ENCODE peak calls at places on chromosomes 6 and 20, in six cellular contexts. P is T-helper 17 cell; T is stimulated activated CD8-positive, alpha-beta memory T cell treated with anti-CD3 and anti-CD28 coated beads, Interleukin-12 subunit alpha, Interleukin-12 subunit beta, amount 100 ng/mL, for 1 hour; J is left ventricle myocardium inferior; N is GM19239; K is NCI-H1417. R is an unnamed sample.

GRCh38 chr6:88492824-88493223 is 326.7 kb upstream of the CNR1 start:
- DNase-seq in P (no peak), T (no peak), J (no peak), N (no peak), K (no peak), R (no peak)

GRCh38 chr6:13892007-13892640 is 32.6 kb upstream of the RNF182 start:
- DNase-seq in P (no peak), T (no peak), J (no peak), N (no peak), K (no peak), R (no peak)

GRCh38 chr20:57647006-57647932 is 27.0 kb upstream of the ZBP1 start:
- DNase-seq in P (no peak), T (no peak), J (no peak), N (no peak), K (no peak), R (no peak)

GRCh38 chr20:38748863-38749153 is 548 bp downstream of the ACTR5 start:
- DNase-seq in P (no peak), T (peak; percentile 18), J (no peak), N (no peak), K (no peak), R (peak; percentile 43)

GRCh38 chr6:11586574-11586973 is 49.0 kb downstream of the TMEM170B start:
- DNase-seq in P (no peak), T (no peak), J (no peak), N (no peak), K (no peak), R (no peak)

GRCh38 chr20:19909696-19910095 is 107.5 kb upstream of the NAA20 start:
- DNase-seq in P (no peak), T (no peak), J (peak; percentile 84), N (no peak), K (no peak), R (no peak)

GRCh38 chr6:32056254-32056653 is 18.0 kb downstream of the CYP21A2 start:
- DNase-seq in P (no peak), T (no peak), J (no peak), N (no peak), K (no peak), R (no peak)

GRCh38 chr6:87702589-87702945 is 534 bp upstream of the AKIRIN2 start:
- DNase-seq in P (no peak), T (no peak), J (no peak), N (no peak), K (no peak), R (no peak)

GRCh38 chr20:295804-296203 is 1.6 kb upstream of the ZCCHC3 start:
- DNase-seq in P (no peak), T (no peak), J (no peak), N (no peak), K (no peak), R (no peak)

GRCh38 chr6:25297823-25298507 is 18.8 kb downstream of the CARMIL1 start:
- DNase-seq in P (no peak), T (no peak), J (no peak), N (no peak), K (no peak), R (no peak)

GRCh38 chr6:3568396-3569082 is 111.7 kb upstream of the SLC22A23 start:
- DNase-seq in P (no peak), T (no peak), J (no peak), N (no peak), K (peak; percentile 77), R (no peak)

GRCh38 chr6:157518399-157519250 is 137.6 kb downstream of the ZDHHC14 start:
- DNase-seq in P (no peak), T (no peak), J (no peak), N (no peak), K (no peak), R (no peak)

GRCh38 chr6:125789576-125790402 is 971 bp upstream of the NCOA7 start:
- DNase-seq in P (peak; percentile 8), T (no peak), J (peak; percentile 48), N (no peak), K (peak; percentile 91), R (no peak)

GRCh38 chr6:151387581-151387980 is 3.8 kb downstream of the ZBTB2 start:
- DNase-seq in P (no peak), T (no peak), J (no peak), N (no peak), K (no peak), R (no peak)

GRCh38 chr20:60271597-60271996 is 313.4 kb downstream of the CDH26 start:
- DNase-seq in P (no peak), T (no peak), J (no peak), N (no peak), K (peak; percentile 14), R (no peak)

GRCh38 chr6:112223070-112223861 is 31.1 kb downstream of the LAMA4 start:
- DNase-seq in P (no peak), T (no peak), J (no peak), N (no peak), K (no peak), R (no peak)

GRCh38 chr6:14799928-14800327 is 445.9 kb upstream of the JARID2 start:
- DNase-seq in P (no peak), T (no peak), J (peak; percentile 71), N (no peak), K (peak; percentile 41), R (peak; percentile 29)

GRCh38 chr20:39066464-39066863 is 104.3 kb downstream of the DHX35 start:
- DNase-seq in P (no peak), T (no peak), J (no peak), N (no peak), K (peak; percentile 81), R (no peak)

GRCh38 chr6:151215999-151216398 is 23.8 kb upstream of the AKAP12 start:
- DNase-seq in P (no peak), T (no peak), J (no peak), N (no peak), K (no peak), R (no peak)

GRCh38 chr20:3777726-3778629 is 3.3 kb downstream of the SPEF1 start:
- DNase-seq in P (peak; percentile 41), T (no peak), J (peak; percentile 77), N (no peak), K (peak; percentile 16), R (peak; percentile 45)

GRCh38 chr6:74733830-74734591 is 471.8 kb downstream of the COL12A1 start:
- DNase-seq in P (no peak), T (no peak), J (no peak), N (no peak), K (peak; percentile 26), R (no peak)

GRCh38 chr6:56004421-56004820 is 129.0 kb upstream of the BMP5 start:
- DNase-seq in P (no peak), T (no peak), J (no peak), N (no peak), K (no peak), R (no peak)

GRCh38 chr6:111199935-111200822 is 112.9 kb downstream of the SLC16A10 start:
- DNase-seq in P (no peak), T (no peak), J (no peak), N (no peak), K (no peak), R (no peak)

GRCh38 chr6:87945966-87946365 is 101.7 kb upstream of the SPACA1 start:
- DNase-seq in P (no peak), T (no peak), J (no peak), N (no peak), K (peak; percentile 5), R (no peak)